ENCODE peak calls at places on chromosomes 7 and 10, in nine cellular contexts. W, Q, O, L, U, M, S, N and G are unnamed samples.

GRCh38 chr7:129283938-129284337 is 59.1 kb downstream of the AHCYL2 start:
- DNase-seq in L (no peak), U (no peak), M (no peak), N (no peak), O (no peak), Q (no peak), W (no peak), S (no peak), G (no peak)

GRCh38 chr7:155882596-155882995 is 70.3 kb upstream of the SHH start:
- DNase-seq in U (no peak), N (no peak), W (no peak), M (peak; percentile 37), L (peak; percentile 53), S (peak; percentile 86), Q (peak; percentile 44), O (no peak), G (no peak)

GRCh38 chr7:70156052-70156451 is 557.8 kb downstream of the AUTS2 start:
- DNase-seq in S (no peak), U (no peak), N (no peak), L (no peak), O (no peak), M (no peak), Q (no peak), W (no peak), G (no peak)

GRCh38 chr7:75628055-75628454 is 110.7 kb downstream of the HIP1 start:
- DNase-seq in U (no peak), L (peak; percentile 29), S (no peak), N (no peak), Q (no peak), M (no peak), O (no peak), W (no peak), G (no peak)

GRCh38 chr7:50101873-50102272 is 8.8 kb upstream of the ZPBP start:
- DNase-seq in L (no peak), M (no peak), U (no peak), Q (no peak), W (no peak), N (no peak), O (no peak), S (no peak), G (no peak)

GRCh38 chr10:105763611-105764010 is 1122.5 kb downstream of the SORCS3 start:
- DNase-seq in L (no peak), Q (no peak), O (no peak), W (no peak), N (no peak), M (no peak), U (no peak), S (no peak), G (no peak)

GRCh38 chr10:122163182-122164027 is 107.7 kb upstream of the BTBD16 start:
- DNase-seq in N (peak; percentile 64), W (no peak), L (no peak), M (peak; percentile 31), S (no peak), U (no peak), O (no peak), Q (no peak), G (no peak)

GRCh38 chr10:132297521-132297920 is 10.2 kb downstream of the STK32C start:
- DNase-seq in S (no peak), L (no peak), W (no peak), Q (no peak), N (peak; percentile 40), M (no peak), O (no peak), U (no peak), G (no peak)

GRCh38 chr7:104934665-104935064 is 79.3 kb upstream of the KMT2E start:
- DNase-seq in O (no peak), S (no peak), M (no peak), N (no peak), Q (no peak), U (no peak), L (no peak), W (no peak), G (no peak)

GRCh38 chr10:3220853-3221252 is 48.3 kb upstream of the PITRM1 start:
- DNase-seq in L (peak; percentile 69), Q (no peak), U (peak; percentile 57), S (peak; percentile 69), M (peak; percentile 86), O (no peak), N (no peak), W (no peak), G (no peak)

GRCh38 chr10:31606841-31607240 is 287.8 kb downstream of the ZEB1 start:
- DNase-seq in U (no peak), N (no peak), O (no peak), S (no peak), Q (no peak), L (no peak), M (no peak), W (no peak), G (no peak)

GRCh38 chr10:126062132-126063032 is 166.0 kb downstream of the FANK1 start:
- DNase-seq in U (peak; percentile 98), M (peak; percentile 99), O (peak; percentile 82), W (no peak), L (peak; percentile 98), N (peak; percentile 78), S (peak; percentile 94), Q (peak; percentile 88), G (peak; percentile 90)

GRCh38 chr10:118873080-118873737 is 118.4 kb upstream of the CACUL1 start:
- DNase-seq in L (peak; percentile 28), Q (no peak), U (peak; percentile 5), W (no peak), O (no peak), N (no peak), S (peak; percentile 76), M (peak; percentile 54), G (no peak)

GRCh38 chr7:29871787-29872398 is 65.6 kb downstream of the WIPF3 start:
- DNase-seq in L (peak; percentile 46), W (no peak), N (no peak), O (no peak), Q (no peak), M (peak; percentile 67), S (peak; percentile 86), U (peak; percentile 93), G (peak; percentile 25)

GRCh38 chr7:68833442-68833841 is 764.8 kb upstream of the AUTS2 start:
- DNase-seq in W (no peak), L (no peak), N (no peak), S (no peak), Q (no peak), U (no peak), M (no peak), O (no peak), G (no peak)

GRCh38 chr7:157660971-157661610 is 324.3 kb downstream of the DNAJB6 start:
- DNase-seq in S (no peak), M (no peak), N (peak; percentile 56), L (no peak), W (no peak), U (no peak), O (no peak), Q (no peak), G (no peak)

DNA sequence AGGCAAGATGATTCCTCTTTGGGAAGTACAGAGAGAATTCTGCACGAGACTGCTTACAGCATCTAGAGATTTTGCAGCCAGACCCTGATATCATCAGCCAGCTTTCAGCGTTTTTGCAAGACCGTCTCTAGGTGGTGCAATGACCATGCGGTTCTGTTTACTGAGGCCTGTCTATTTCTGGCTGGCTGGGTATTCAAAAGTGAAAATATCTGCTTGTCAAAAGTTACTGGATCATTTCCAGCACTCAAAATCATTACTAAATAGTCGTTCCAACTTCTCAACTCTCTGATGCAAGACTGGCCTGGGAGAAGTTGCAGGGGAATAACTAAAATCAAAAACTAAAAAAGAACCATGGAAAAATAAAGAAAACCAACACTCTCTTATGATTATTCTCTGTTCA is 240.1 kb downstream of the ELMO1 start:
- DNase-seq in O (peak; percentile 43), W (peak; percentile 58), M (peak; percentile 93), S (peak; percentile 96), Q (peak; percentile 25), U (peak; percentile 52), N (no peak), L (peak; percentile 4), G (peak; percentile 78)
- TF ChIP-seq CTCF in O (peak; percentile 43), W (peak; percentile 62), M (peak; percentile 67), S (peak; percentile 75), Q (peak; percentile 49), U (peak; percentile 15), N (peak; percentile 50), L (no peak), G (peak; percentile 66)

GRCh38 chr7:44490351-44491200 is at the start of gene NUDCD3:
- DNase-seq in S (peak; percentile 83), O (peak; percentile 78), W (peak; percentile 91), L (peak; percentile 88), Q (peak; percentile 89), N (peak; percentile 93), M (peak; percentile 80), U (peak; percentile 76), G (peak; percentile 35)
- TF ChIP-seq CTCF in S (peak; percentile 38), O (peak; percentile 20), W (no peak), L (no peak), Q (peak; percentile 25), N (peak; percentile 26), M (no peak), U (peak; percentile 27), G (peak; percentile 26)

DNA sequence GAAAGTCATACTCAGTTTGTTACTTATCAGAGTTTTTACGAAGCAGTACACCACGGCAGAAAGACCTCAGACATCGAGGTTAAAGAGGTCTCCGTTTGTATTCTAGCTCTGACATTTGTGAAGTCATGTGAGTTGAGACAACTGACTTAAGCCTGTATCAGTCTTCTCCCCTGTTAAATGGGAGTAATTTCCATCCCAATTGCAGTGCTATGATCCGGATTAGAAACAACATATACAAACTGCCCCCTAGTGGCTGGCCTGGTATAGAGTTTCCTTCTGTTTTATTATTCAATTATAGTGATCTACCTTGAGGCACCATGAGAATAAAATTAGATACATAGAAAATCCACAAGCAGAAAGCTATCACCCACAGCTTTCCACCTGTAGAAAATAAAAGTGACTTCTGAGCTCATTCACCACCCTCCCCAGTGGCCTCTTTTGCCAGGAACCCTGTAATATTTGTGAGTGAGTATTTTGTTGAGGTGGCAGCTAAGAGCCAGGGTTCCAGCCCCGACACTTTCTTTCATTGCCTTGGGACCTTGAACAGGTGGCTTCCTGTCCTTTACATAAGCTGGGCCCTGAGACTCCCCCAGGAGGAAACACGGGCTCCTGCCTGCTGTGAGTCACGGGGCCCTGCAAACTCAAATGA is 607.2 kb upstream of the MGMT start:
- DNase-seq in M (peak; percentile 39), U (peak; percentile 5), S (peak; percentile 19), O (peak; percentile 34), L (no peak), N (no peak), W (peak; percentile 40), Q (peak; percentile 21), G (no peak)
- TF ChIP-seq CTCF in M (peak; percentile 55), U (peak; percentile 53), S (peak; percentile 41), O (peak; percentile 72), L (peak; percentile 21), N (peak; percentile 61), W (peak; percentile 38), Q (peak; percentile 51), G (peak; percentile 12)

DNA sequence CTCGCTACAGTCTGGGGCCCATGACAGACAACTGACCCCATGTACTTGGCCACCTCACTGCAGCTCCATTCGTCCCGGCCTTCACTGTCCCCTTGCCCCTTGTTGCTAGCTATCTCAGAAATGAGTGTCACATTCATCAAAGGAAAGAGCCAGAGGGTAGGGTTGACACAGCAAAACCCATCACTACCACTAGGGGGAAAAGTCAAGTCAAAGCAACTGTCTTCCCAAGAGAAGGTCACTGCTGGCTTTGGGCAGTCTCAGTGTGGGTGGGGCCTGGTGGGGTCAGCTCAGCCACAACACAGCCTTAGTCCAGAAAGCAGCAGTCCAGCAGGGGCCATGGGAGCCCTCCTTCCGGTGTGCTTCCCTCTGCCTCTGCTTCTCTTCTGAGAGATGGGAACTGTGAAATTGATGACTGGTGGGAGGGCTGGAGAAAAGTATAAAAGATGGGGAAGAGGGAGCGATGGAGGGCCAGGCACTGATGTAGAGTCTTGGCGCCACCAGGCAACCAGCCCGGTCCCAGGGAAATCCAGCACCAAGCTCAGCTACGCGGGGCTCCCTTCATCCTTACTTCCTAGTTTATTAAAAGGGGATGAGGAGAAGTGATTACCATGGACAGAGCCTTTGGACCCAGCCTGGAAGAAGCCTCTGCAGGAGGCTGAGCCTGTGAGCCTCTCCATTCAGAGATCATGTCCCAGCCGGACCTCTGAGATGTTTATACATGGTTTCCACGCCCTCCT is 58.0 kb downstream of the PLXNA4 start:
- DNase-seq in Q (peak; percentile 46), W (peak; percentile 31), S (peak; percentile 7), N (no peak), M (peak; percentile 25), L (no peak), U (no peak), O (peak; percentile 29), G (no peak)
- TF ChIP-seq CTCF in Q (peak; percentile 23), W (no peak), S (peak; percentile 46), N (peak; percentile 25), M (peak; percentile 47), L (peak; percentile 37), U (peak; percentile 43), O (peak; percentile 64), G (peak; percentile 18)